ENCODE peak calls at places on chromosome 2, in five cellular contexts. H, Z, O, U and J are unnamed samples.

GRCh38 chr2:200467806-200468686 is 41.8 kb downstream of the KCTD18 start:
- DNase-seq in U (no peak), H (no peak), Z (no peak), O (no peak), J (no peak)

GRCh38 chr2:51027968-51028367 is 4.0 kb downstream of the NRXN1 start:
- DNase-seq in Z (no peak), O (no peak), H (no peak), U (no peak), J (no peak)

GRCh38 chr2:179239194-179239593 is 25.4 kb downstream of the SESTD1 start:
- DNase-seq in O (peak; percentile 49), H (peak; percentile 62), U (no peak), Z (no peak), J (no peak)

GRCh38 chr2:138234265-138234664 is 267.3 kb upstream of the SPOPL start:
- DNase-seq in U (no peak), Z (no peak), O (no peak), H (no peak), J (no peak)

GRCh38 chr2:217956895-217957457 is 45.8 kb downstream of the TNS1 start:
- DNase-seq in H (no peak), O (no peak), U (no peak), Z (no peak), J (no peak)

GRCh38 chr2:31131871-31132270 is 6.4 kb downstream of the GALNT14 start:
- DNase-seq in O (no peak), Z (no peak), U (no peak), H (no peak), J (no peak)

GRCh38 chr2:100624536-100624935 is 61.7 kb downstream of the PDCL3 start:
- DNase-seq in Z (no peak), O (no peak), H (no peak), U (no peak), J (no peak)

GRCh38 chr2:11719230-11719977 is 27.0 kb upstream of the LPIN1 start:
- DNase-seq in U (no peak), O (no peak), H (no peak), Z (no peak), J (no peak)

GRCh38 chr2:80073134-80073561 is 231.4 kb downstream of the LRRTM1 start:
- DNase-seq in U (peak; percentile 28), O (peak; percentile 69), Z (no peak), H (peak; percentile 66), J (no peak)

GRCh38 chr2:177550264-177551200 is 158.0 kb downstream of the AGPS start:
- DNase-seq in U (no peak), O (peak; percentile 13), H (no peak), Z (no peak), J (no peak)

GRCh38 chr2:42905341-42906114 is 113.1 kb upstream of the HAAO start:
- DNase-seq in Z (no peak), H (peak; percentile 32), U (peak; percentile 65), O (no peak), J (no peak)

GRCh38 chr2:23363831-23364230 is 21.1 kb upstream of the KLHL29 start:
- DNase-seq in Z (no peak), U (no peak), H (peak; percentile 10), O (no peak), J (no peak)